ENCODE peak calls at places on chromosomes 12 and 14, in four cellular contexts. U is fibroblast of lung, R is neuronal stem cell, O is K562. E is an unnamed sample.

GRCh38 chr12:3107954-3108353 is 30.8 kb downstream of the TSPAN9 start:
- DNase-seq in U (no peak), R (no peak), O (no peak), E (no peak)

GRCh38 chr12:77120695-77121094 is 55.3 kb upstream of the E2F7 start:
- DNase-seq in U (peak), O (no peak), R (no peak), E (no peak)

GRCh38 chr12:115897718-115898117 is 379.8 kb downstream of the MED13L start:
- DNase-seq in U (peak), O (no peak), R (no peak), E (no peak)

GRCh38 chr14:61561657-61562276 is 133.5 kb upstream of the HIF1A start:
- DNase-seq in U (peak), O (no peak), R (no peak), E (peak)

GRCh38 chr12:63079791-63080395 is 71.1 kb downstream of the AVPR1A start:
- DNase-seq in U (no peak), O (no peak), R (no peak), E (no peak)

GRCh38 chr14:100662850-100663527 is 63.7 kb upstream of the DLK1 start:
- DNase-seq in O (peak), U (peak), R (peak), E (no peak)

GRCh38 chr14:105076296-105076804 is 11.1 kb upstream of the GPR132 start:
- DNase-seq in U (no peak), R (no peak), O (no peak), E (peak)

GRCh38 chr12:71980543-71980942 is 41.9 kb downstream of the TPH2 start:
- DNase-seq in R (no peak), O (no peak), U (no peak), E (no peak)

GRCh38 chr12:22577667-22578066 is 33.3 kb upstream of the C2CD5 start:
- DNase-seq in O (no peak), U (no peak), R (no peak), E (no peak)

GRCh38 chr14:57362356-57362755 is 28.0 kb upstream of the NAA30 start:
- DNase-seq in O (no peak), U (no peak), R (no peak), E (no peak)

GRCh38 chr12:20214286-20214685 is 154.1 kb upstream of the PDE3A start:
- DNase-seq in U (peak), O (no peak), R (no peak), E (no peak)

GRCh38 chr14:35632276-35633071 is 98.5 kb downstream of the INSM2 start:
- DNase-seq in O (no peak), U (peak), R (no peak), E (no peak)

GRCh38 chr12:29278673-29279420 is 102.1 kb downstream of the ERGIC2 start:
- DNase-seq in U (no peak), O (no peak), R (no peak), E (no peak)

GRCh38 chr12:131929530-131930456 is 717 bp downstream of the PUS1 start:
- DNase-seq in U (no peak), R (no peak), O (peak), E (peak)

GRCh38 chr12:30700216-30700900 is 4.7 kb upstream of the IPO8 start:
- DNase-seq in O (no peak), U (peak), R (no peak), E (no peak)

GRCh38 chr14:22375321-22375930 is 213.6 kb downstream of the DAD1 start:
- DNase-seq in R (peak), U (peak), O (peak), E (no peak)

GRCh38 chr12:13033266-13033875 is 10.8 kb upstream of the FAM234B start:
- DNase-seq in U (no peak), O (no peak), R (no peak), E (no peak)

GRCh38 chr14:103928011-103928890 is at the start of gene TDRD9:
- DNase-seq in U (no peak), O (no peak), R (no peak), E (no peak)

DNA sequence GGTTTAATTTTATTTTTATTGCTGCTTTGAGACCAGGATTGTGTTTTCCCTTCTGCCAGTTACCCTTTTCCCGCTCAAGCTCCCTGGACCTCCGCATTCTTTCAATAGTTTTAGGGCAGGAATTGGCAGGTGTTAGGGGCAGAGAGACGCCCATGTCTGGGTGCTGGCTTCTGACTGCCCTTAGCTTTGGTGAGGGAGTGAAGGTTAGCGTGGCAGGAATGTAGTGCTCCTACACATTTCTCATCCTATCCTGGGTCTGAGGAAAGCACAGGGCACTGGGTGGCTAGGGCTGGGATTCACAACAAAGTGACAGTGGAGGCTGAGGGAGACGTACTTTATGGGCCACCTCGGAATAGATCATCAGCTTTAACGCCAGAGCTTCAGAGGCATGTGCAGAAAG is 428.0 kb downstream of the ZFP36L1 start:
- DNase-seq in O (no peak), U (no peak), R (no peak), E (no peak)
- H3K9ac ChIP-seq in O (no peak), U (no peak), R (no peak), E (no peak)

GRCh38 chr14:74591394-74591793 is 20.6 kb downstream of the LTBP2 start:
- DNase-seq in U (no peak), O (no peak), R (no peak), E (no peak)

GRCh38 chr14:74591899-74592298 is 20.1 kb downstream of the LTBP2 start:
- DNase-seq in R (no peak), O (no peak), U (peak), E (peak)

GRCh38 chr14:74593241-74593985 is 18.6 kb downstream of the LTBP2 start:
- DNase-seq in U (peak), R (no peak), O (no peak), E (peak)

GRCh38 chr14:74594021-74594420 is 18.0 kb downstream of the LTBP2 start:
- DNase-seq in O (no peak), R (no peak), U (no peak), E (no peak)

GRCh38 chr14:74592476-74593191 is 19.4 kb downstream of the LTBP2 start:
- DNase-seq in R (no peak), O (no peak), U (no peak), E (peak)
- H3K9ac ChIP-seq in R (no peak), O (no peak), U (no peak), E (no peak)

DNA sequence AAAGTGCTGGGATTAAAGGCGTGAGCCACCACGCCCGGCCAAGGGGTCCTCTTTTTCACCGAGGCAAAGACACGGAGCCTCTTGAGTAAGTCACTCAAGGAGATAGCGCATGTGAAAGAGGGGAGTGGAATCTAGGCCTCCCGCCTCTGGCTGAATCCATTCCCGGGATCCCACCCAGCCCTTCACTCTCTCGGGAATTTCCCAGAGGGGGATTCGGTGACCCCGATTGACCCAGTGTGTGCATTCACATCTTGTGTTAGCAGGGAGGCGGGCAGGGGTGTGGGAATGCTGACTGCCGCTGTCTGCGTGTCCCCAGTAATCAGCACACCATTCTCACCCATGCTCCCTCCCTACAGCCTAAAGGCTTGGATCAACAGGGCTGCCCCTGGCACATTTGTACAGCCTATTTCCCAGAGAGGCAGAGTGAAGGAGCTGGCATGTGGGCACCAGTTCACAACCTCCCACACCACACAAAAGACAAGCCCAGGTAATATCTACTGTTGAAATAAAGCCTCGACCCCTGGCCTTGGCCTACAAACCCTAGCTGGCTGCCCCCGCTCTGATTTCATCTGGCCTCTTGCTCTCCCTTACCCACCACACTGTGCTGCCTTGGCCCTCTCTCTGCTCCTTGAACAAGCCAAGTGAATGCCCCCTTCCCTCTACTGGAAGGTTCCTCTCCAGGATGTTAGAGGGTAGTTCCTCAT is 1.3 kb upstream of the LTBP2 start:
- DNase-seq in U (no peak), R (no peak), O (no peak), E (no peak)
- H3K9ac ChIP-seq in U (no peak), R (no peak), O (no peak), E (no peak)

GRCh38 chr12:106299193-106299794 is 3.2 kb upstream of the TCP11L2 start:
- DNase-seq in O (no peak), R (no peak), U (peak), E (no peak)

GRCh38 chr12:106297681-106298080 is 4.9 kb upstream of the TCP11L2 start:
- DNase-seq in R (no peak), U (no peak), O (no peak), E (no peak)

GRCh38 chr12:106296179-106296877 is 6.2 kb upstream of the TCP11L2 start:
- DNase-seq in R (no peak), O (no peak), U (peak), E (no peak)

GRCh38 chr12:106300761-106301160 is 1.8 kb upstream of the TCP11L2 start:
- DNase-seq in O (no peak), R (no peak), U (no peak), E (no peak)

GRCh38 chr12:106297075-106297474 is 5.5 kb upstream of the TCP11L2 start:
- DNase-seq in O (no peak), U (no peak), R (no peak), E (no peak)
- H3K9ac ChIP-seq in O (no peak), U (no peak), R (no peak), E (no peak)

GRCh38 chr12:6698352-6699046 is 2.1 kb downstream of the PIANP start:
- DNase-seq in O (no peak), U (no peak), R (no peak), E (no peak)
- H3K9ac ChIP-seq in O (no peak), U (no peak), R (no peak), E (no peak)

DNA sequence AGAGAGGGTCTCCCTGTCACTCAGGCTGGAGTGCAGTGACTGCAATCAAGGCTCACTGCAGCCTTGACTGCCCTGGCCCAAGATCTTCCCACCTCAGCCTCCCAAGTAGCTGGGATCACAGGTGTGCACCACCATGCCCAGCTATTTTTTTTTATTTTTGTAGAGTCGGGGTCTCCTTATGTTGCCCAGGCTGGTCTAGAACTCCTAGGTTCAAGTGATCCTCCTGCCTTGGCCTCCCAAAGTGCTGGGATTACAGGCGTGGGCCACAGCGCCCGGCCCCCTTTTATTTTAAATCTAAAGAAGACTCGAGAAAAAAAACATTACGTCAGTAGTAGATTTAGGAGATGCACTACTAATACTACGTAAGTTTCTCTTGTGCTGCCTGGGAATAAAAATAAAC is 14.3 kb downstream of the FOS start:
- DNase-seq in O (no peak), U (no peak), R (no peak), E (no peak)
- H3K9ac ChIP-seq in O (no peak), U (no peak), R (no peak), E (peak)

GRCh38 chr12:69329669-69330428 is 18.3 kb upstream of the LYZ start:
- DNase-seq in O (no peak), U (no peak), R (no peak), E (no peak)
- H3K9ac ChIP-seq in O (no peak), U (no peak), R (no peak), E (no peak)

GRCh38 chr14:73728106-73729014 is 14.2 kb upstream of the PNMA1 start:
- DNase-seq in O (peak), R (peak), U (peak), E (peak)

GRCh38 chr14:73726025-73726961 is 12.1 kb upstream of the PNMA1 start:
- DNase-seq in U (no peak), R (no peak), O (no peak), E (no peak)

GRCh38 chr14:73729015-73729330 is 14.8 kb upstream of the PNMA1 start:
- DNase-seq in U (no peak), R (no peak), O (no peak), E (no peak)

GRCh38 chr14:73725116-73726024 is 11.2 kb upstream of the PNMA1 start:
- DNase-seq in R (no peak), U (peak), O (peak), E (no peak)

DNA sequence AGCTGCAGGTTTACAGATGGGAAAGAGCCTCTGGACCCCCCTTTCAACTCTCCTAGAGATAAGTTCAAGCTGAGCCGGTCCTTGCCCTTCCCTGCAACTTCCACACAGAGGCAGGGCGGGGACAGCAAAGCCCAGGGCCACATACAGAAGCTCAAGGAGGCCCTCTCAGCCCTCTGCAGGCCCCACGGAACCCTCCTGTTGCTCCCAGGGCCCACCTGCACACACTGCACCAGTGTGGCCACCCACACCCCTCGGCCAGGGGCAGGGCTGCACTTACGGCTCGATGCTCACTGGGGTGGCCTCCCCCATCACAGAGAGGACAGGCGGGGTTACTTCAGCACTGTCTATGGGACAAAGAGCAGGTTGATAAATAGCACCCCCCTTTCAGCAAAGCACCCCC is 13.0 kb upstream of the PNMA1 start:
- DNase-seq in U (no peak), O (no peak), R (no peak), E (no peak)
- H3K9ac ChIP-seq in U (no peak), O (peak), R (no peak), E (no peak)